ENCODE peak calls at places on chromosome 10, in nine cellular contexts. P is pancreas; U is HCT116; F is body of pancreas; L is PC-9; C is CD4-positive, alpha-beta T cell; G is OCI-LY7; S is fibroblast of lung; H is A549. A is an unnamed sample.

GRCh38 chr10:114963908-114964307 is 25.9 kb downstream of the TRUB1 start:
- DNase-seq in P (no peak), U (no peak), F (no peak), L (no peak), C (no peak), G (no peak), S (no peak), H (no peak), A (no peak)

GRCh38 chr10:33661580-33662269 is 327.3 kb upstream of the NRP1 start:
- DNase-seq in P (peak), U (no peak), F (peak), L (peak), C (no peak), G (no peak), S (no peak), H (peak), A (peak)

GRCh38 chr10:122291739-122292138 is 20.6 kb downstream of the BTBD16 start:
- DNase-seq in P (no peak), U (no peak), F (no peak), L (no peak), C (no peak), G (no peak), S (no peak), H (no peak), A (no peak)

GRCh38 chr10:27619329-27619728 is 115.2 kb downstream of the RAB18 start:
- DNase-seq in P (no peak), U (no peak), F (no peak), L (no peak), C (no peak), G (no peak), S (no peak), H (no peak), A (no peak)

GRCh38 chr10:115654961-115655360 is 561.8 kb downstream of the ATRNL1 start:
- DNase-seq in P (no peak), U (no peak), F (no peak), L (no peak), C (no peak), G (no peak), S (peak), H (no peak), A (peak)

GRCh38 chr10:104052351-104052885 is 33.3 kb downstream of the COL17A1 start:
- DNase-seq in P (no peak), U (no peak), F (no peak), L (no peak), C (no peak), G (no peak), S (no peak), H (no peak), A (no peak)

GRCh38 chr10:98560585-98560984 is 113.8 kb upstream of the HPS1 start:
- DNase-seq in P (no peak), U (no peak), F (no peak), L (no peak), C (no peak), G (no peak), S (no peak), H (no peak), A (no peak)

GRCh38 chr10:21432266-21432665 is 93.2 kb downstream of the SKIDA1 start:
- DNase-seq in P (no peak), U (no peak), F (no peak), L (peak), C (no peak), G (no peak), S (no peak), H (no peak), A (peak)

GRCh38 chr10:111698711-111699110 is 484.9 kb downstream of the GPAM start:
- DNase-seq in P (no peak), U (no peak), F (no peak), L (no peak), C (no peak), G (no peak), S (no peak), H (no peak), A (no peak)

GRCh38 chr10:29648983-29649268 is 14.2 kb upstream of the SVIL start:
- DNase-seq in P (no peak), U (no peak), F (no peak), L (no peak), C (no peak), G (no peak), S (peak), H (no peak), A (no peak)

GRCh38 chr10:11546581-11546980 is 64.9 kb downstream of the USP6NL start:
- DNase-seq in P (no peak), U (no peak), F (no peak), L (no peak), C (no peak), G (no peak), S (peak), H (no peak), A (no peak)

GRCh38 chr10:97915346-97915745 is 65.7 kb downstream of the GOLGA7B start:
- DNase-seq in P (no peak), U (no peak), F (no peak), L (no peak), C (no peak), G (no peak), S (no peak), H (no peak), A (no peak)

GRCh38 chr10:63795461-63795860 is 274.3 kb downstream of the REEP3 start:
- DNase-seq in P (no peak), U (no peak), F (no peak), L (no peak), C (no peak), G (no peak), S (no peak), H (no peak), A (no peak)

GRCh38 chr10:63799511-63799910 is 278.3 kb downstream of the REEP3 start:
- DNase-seq in P (no peak), U (no peak), F (no peak), L (no peak), C (no peak), G (no peak), S (no peak), H (no peak), A (no peak)

GRCh38 chr10:63801139-63801538 is 279.9 kb downstream of the REEP3 start:
- DNase-seq in P (no peak), U (no peak), F (no peak), L (no peak), C (no peak), G (no peak), S (no peak), H (no peak), A (no peak)

GRCh38 chr10:63798599-63799498 is 277.6 kb downstream of the REEP3 start:
- DNase-seq in P (peak), U (no peak), F (peak), L (no peak), C (no peak), G (no peak), S (peak), H (no peak), A (peak)
- TF ChIP-seq CTCF in P (no peak), U (no peak), F (no peak), L (no peak), C (no peak), G (no peak), S (no peak), H (no peak), A (no peak)

DNA sequence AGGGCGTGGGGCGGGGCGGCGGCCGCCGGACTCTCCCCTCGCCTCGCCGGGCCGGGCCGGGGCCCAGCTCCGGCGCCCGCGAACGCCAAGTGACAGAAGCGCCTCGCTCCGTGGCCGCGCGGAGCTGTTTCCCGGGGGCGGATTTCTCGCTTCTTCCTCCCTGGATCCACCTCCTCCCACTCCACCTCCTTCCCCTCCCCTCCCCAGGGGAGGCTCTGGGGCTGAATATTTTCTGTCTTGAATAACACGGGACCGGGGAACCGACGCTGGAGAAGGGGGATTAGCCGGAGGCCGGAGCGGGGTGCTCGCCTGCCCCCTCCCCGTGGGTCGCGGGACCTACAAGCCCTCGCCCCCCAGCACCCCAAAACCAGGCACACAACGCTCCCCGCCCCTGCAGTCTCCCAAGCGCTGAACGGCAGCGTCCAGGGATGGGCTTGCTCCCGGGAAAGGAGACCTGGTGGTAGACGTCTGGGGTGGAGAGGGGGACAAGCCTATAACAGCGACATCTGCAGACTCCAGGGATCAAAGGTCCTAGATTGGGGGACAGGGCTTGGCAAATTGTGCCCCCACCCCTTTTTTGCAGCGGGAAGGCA is at the start of gene ARHGAP21:
- DNase-seq in P (peak), U (no peak), F (peak), L (peak), C (no peak), G (peak), S (peak), H (peak), A (peak)
- H3K27ac ChIP-seq in P (peak), U (peak), F (peak), L (peak), C (peak), G (peak), S (peak), H (peak), A (peak)

DNA sequence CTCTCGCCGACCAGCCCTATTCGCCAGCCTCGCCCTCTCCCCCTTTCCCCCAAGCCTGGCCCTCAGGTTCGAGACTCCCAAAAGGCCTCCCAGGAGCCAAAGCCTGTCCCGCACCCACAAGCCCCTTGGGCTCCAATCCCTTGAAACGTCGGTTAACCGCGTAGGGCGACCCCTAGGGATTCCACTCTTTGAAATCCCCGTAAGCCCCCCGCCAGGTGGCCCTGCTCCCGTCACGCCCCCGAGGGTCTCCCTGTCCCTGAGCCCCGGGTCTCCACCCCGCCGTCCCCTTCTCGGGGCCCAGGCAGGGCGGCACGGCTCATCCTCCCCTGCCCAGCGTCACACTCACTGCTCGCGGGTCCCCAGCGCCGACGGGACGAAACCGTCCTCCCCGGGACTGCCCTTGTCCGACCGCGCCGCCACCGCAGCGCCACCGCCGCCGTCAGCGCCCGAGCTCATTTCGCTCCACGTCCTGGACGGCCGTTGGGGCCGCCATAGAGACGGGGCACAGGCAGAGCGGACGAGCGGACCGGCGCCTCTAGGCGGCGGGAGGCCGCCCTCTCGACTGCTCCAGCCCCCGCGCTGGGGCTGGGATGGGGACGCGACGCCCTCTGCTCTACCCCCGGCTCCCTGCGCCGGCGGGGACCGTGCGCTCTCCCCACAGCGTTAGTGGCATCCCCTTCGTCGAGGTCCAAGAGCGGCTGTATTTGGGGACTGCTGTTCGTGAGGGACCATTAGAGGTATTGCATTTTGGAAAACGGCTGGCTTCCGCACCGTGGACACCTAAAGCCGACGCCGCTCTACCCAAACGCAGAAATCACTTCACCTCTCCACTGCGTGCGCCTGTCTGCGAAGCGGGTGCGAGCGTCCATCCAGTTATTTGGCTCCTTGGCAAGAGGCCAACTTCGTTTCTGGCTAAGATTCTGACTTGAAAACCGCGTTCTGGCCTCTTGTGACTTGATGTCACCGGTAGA is at the start of gene EEF1AKMT2:
- DNase-seq in P (peak), U (peak), F (peak), L (peak), C (peak), G (peak), S (peak), H (peak), A (peak)
- TF ChIP-seq CTCF in P (peak), U (peak), F (peak), L (peak), C (no peak), G (peak), S (peak), H (peak), A (peak)

GRCh38 chr10:62306663-62307062 is 38.0 kb upstream of the RTKN2 start:
- DNase-seq in P (no peak), U (no peak), F (no peak), L (no peak), C (peak), G (no peak), S (no peak), H (no peak), A (no peak)
- H3K27ac ChIP-seq in P (no peak), U (no peak), F (no peak), L (no peak), C (no peak), G (no peak), S (no peak), H (no peak), A (no peak)

DNA sequence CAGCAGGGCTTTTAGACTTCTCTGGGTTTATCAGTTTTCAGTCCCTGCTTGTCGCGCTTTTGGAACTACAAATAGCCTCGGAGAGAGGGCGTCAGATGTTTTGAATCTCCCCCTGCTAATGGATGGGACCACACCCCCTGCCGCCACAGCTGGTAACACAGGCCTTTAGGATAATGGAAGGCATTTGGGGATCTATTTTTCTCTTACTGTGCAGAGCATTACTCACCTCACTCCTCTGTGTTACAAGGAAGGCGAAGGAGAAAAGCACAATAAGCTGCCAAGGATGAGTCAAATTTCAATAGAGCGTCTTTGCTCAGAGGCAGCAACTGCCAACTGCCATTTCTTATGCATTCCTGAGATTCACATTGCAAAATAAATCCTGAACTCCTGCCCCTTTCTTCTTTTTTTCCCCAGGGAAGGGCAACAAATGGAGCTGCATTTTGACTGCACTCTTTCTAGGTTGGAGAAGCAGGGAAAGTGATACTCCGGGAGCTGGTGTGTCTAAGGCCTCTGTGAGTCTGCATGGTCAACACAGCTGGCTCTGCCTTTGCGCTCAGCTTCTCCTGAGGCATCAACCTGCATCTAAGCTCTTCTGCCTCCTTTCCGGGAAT is 31.5 kb upstream of the SMNDC1 start:
- DNase-seq in P (no peak), U (no peak), F (no peak), L (no peak), C (no peak), G (no peak), S (peak), H (peak), A (peak)
- TF ChIP-seq CTCF in P (no peak), U (no peak), F (no peak), L (peak), C (no peak), G (no peak), S (peak), H (no peak), A (no peak)

GRCh38 chr10:80699602-80700039 is 161.9 kb downstream of the SH2D4B start:
- DNase-seq in P (peak), U (peak), F (peak), L (peak), C (peak), G (peak), S (peak), H (peak), A (peak)

GRCh38 chr10:80700760-80701444 is 163.2 kb downstream of the SH2D4B start:
- DNase-seq in P (no peak), U (no peak), F (no peak), L (no peak), C (no peak), G (no peak), S (no peak), H (no peak), A (no peak)

GRCh38 chr10:80694930-80695329 is 157.2 kb downstream of the SH2D4B start:
- DNase-seq in P (no peak), U (no peak), F (peak), L (no peak), C (no peak), G (no peak), S (no peak), H (no peak), A (no peak)

GRCh38 chr10:80700252-80700651 is 162.6 kb downstream of the SH2D4B start:
- DNase-seq in P (no peak), U (no peak), F (no peak), L (no peak), C (no peak), G (no peak), S (no peak), H (no peak), A (no peak)

DNA sequence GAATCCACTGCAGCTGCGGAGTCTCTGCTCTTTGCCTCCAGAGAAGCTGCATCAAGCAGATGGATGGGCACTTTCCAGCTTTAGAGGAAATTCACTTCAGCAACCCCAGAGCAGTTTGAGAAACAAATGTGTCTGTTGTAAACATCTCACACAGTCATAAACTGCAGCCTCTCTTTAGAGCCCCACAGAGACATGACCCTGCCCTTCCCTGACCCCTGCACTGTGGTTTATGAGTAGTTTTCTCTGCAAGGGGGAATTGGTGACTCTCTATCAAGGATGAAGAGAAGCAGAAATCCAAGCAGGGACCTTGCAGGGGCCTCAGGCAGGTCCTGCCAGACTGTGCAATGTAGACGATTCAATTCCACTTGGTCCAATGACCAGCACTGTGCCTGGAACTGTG is 160.2 kb downstream of the SH2D4B start:
- DNase-seq in P (no peak), U (no peak), F (no peak), L (no peak), C (no peak), G (no peak), S (no peak), H (no peak), A (no peak)
- H3K27ac ChIP-seq in P (no peak), U (no peak), F (no peak), L (no peak), C (no peak), G (no peak), S (no peak), H (no peak), A (no peak)

DNA sequence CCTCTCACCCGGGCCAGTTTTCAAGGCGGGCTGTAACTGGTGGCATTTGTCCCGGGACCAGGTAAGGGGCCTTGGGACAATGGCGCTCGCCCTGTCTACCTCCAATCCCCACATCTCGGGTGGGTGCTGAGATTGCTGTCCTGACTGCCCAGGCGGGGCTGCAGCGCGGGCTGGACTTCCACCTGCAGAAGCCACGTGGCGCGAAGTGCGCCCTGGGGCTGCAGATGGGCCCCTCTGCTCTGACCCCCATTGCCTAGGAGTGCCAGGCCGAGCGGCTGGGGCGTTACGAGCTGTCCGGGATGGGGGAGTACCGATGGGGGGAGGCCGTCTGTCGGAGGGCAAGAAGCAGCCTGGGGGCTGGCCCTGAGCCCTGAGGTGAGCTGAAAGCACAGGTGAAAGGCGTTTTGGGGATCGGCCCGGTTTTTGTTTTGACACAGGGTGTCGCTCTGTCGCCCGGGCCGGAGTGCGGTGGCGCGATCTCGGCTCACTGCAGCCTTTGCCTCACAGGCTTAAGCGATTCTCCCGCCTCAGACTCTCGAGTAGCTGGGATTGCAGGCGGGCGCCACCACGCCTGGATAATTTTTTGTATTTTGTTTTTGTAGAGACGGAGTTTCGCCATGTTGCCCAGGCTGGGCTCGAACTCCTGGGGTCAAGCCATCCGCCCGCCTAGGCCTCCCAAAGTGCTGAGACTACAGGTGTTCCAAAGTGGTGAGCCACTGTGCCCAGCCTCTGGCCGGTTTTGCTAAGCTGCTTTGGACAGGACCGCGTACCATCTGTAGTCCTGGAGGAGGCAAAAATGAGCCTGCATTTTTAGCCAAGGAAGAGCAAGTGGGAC is at the start of gene SFXN2:
- DNase-seq in P (peak), U (no peak), F (peak), L (no peak), C (peak), G (peak), S (no peak), H (no peak), A (no peak)
- TF ChIP-seq CTCF in P (no peak), U (no peak), F (no peak), L (no peak), C (no peak), G (peak), S (no peak), H (no peak), A (no peak)

GRCh38 chr10:397321-398068 is 262.2 kb downstream of the ZMYND11 start:
- DNase-seq in P (no peak), U (no peak), F (no peak), L (no peak), C (no peak), G (no peak), S (no peak), H (no peak), A (no peak)
- H3K27ac ChIP-seq in P (no peak), U (no peak), F (no peak), L (no peak), C (no peak), G (no peak), S (no peak), H (no peak), A (no peak)

GRCh38 chr10:130206216-130206737 is 70.1 kb downstream of the GLRX3 start:
- DNase-seq in P (no peak), U (no peak), F (no peak), L (no peak), C (no peak), G (no peak), S (no peak), H (no peak), A (no peak)
- TF ChIP-seq CTCF in P (no peak), U (no peak), F (no peak), L (no peak), C (no peak), G (no peak), S (no peak), H (no peak), A (no peak)